ENCODE peak calls at places on chromosomes 11 and 22, in six cellular contexts. W, F, O, C, L and N are unnamed samples.

GRCh38 chr22:22848364-22848866 is 39.2 kb upstream of the IGLL5 start:
- DNase-seq in L (peak), O (peak), C (no peak), F (no peak), W (peak), N (no peak)

GRCh38 chr11:64874308-64874707 is 4.1 kb downstream of the EHD1 start:
- DNase-seq in F (no peak), C (no peak), W (peak), O (no peak), L (no peak), N (no peak)

GRCh38 chr22:42343551-42344081 is 73.2 kb upstream of the TCF20 start:
- DNase-seq in O (no peak), F (no peak), C (no peak), L (peak), W (peak), N (peak)

GRCh38 chr22:38110863-38111852 is 674 bp upstream of the BAIAP2L2 start:
- DNase-seq in W (no peak), C (no peak), L (no peak), F (no peak), O (no peak), N (no peak)

GRCh38 chr22:24402460-24403192 is 24.8 kb upstream of the ADORA2A start:
- DNase-seq in W (no peak), C (peak), L (no peak), F (peak), O (no peak), N (peak)

GRCh38 chr11:27089746-27090145 is 49.1 kb downstream of the BBOX1 start:
- DNase-seq in O (no peak), L (no peak), C (no peak), W (no peak), F (no peak), N (no peak)

GRCh38 chr11:1503708-1504104 is 17.1 kb upstream of the MOB2 start:
- DNase-seq in F (no peak), L (no peak), O (no peak), W (no peak), C (no peak), N (no peak)

GRCh38 chr11:111835665-111836064 is 35.7 kb downstream of the ALG9 start:
- DNase-seq in L (no peak), C (no peak), F (no peak), O (no peak), W (no peak), N (no peak)

GRCh38 chr11:11022126-11022730 is 164.4 kb upstream of the ZBED5 start:
- DNase-seq in F (no peak), C (no peak), L (no peak), W (no peak), O (peak), N (peak)

GRCh38 chr11:117663826-117664225 is 133.2 kb downstream of the DSCAML1 start:
- DNase-seq in O (no peak), L (no peak), C (no peak), F (no peak), W (no peak), N (no peak)

GRCh38 chr11:47186937-47187681 is 875 bp upstream of the PACSIN3 start:
- DNase-seq in C (no peak), L (peak), O (peak), F (no peak), W (no peak), N (peak)

GRCh38 chr11:58618215-58618614 is 4.2 kb upstream of the CNTF start:
- DNase-seq in F (no peak), W (no peak), C (no peak), O (no peak), L (no peak), N (no peak)

GRCh38 chr11:43687120-43687791 is 6.7 kb downstream of the HSD17B12 start:
- DNase-seq in O (no peak), F (peak), L (no peak), W (no peak), C (no peak), N (no peak)

GRCh38 chr11:108199446-108200321 is 22.8 kb downstream of the NPAT start:
- DNase-seq in C (peak), W (no peak), F (no peak), O (no peak), L (no peak), N (no peak)

GRCh38 chr11:62931501-62932278 is 10.5 kb upstream of the CHRM1 start:
- DNase-seq in F (no peak), C (no peak), W (no peak), O (no peak), L (no peak), N (no peak)

GRCh38 chr22:27377501-27377900 is 424.1 kb downstream of the MN1 start:
- DNase-seq in O (no peak), F (no peak), W (no peak), L (no peak), C (no peak), N (peak)

GRCh38 chr11:44632466-44633123 is 67.1 kb downstream of the CD82 start:
- DNase-seq in F (no peak), L (no peak), O (peak), C (no peak), W (no peak), N (peak)

GRCh38 chr11:14148653-14149273 is 186.2 kb downstream of the SPON1 start:
- DNase-seq in O (peak), L (peak), F (no peak), W (no peak), C (peak), N (peak)

GRCh38 chr11:124893781-124894401 is 3.8 kb downstream of the ROBO4 start:
- DNase-seq in L (no peak), F (no peak), O (peak), W (no peak), C (no peak), N (no peak)

GRCh38 chr11:121059605-121060004 is 35.7 kb downstream of the TBCEL start:
- DNase-seq in W (no peak), F (no peak), C (no peak), L (no peak), O (no peak), N (peak)

GRCh38 chr11:102155676-102156075 is 45.4 kb downstream of the YAP1 start:
- DNase-seq in W (no peak), F (no peak), L (no peak), C (no peak), O (no peak), N (no peak)

GRCh38 chr11:73242291-73243092 is 24.4 kb downstream of the P2RY2 start:
- DNase-seq in O (peak), C (peak), L (peak), W (peak), F (no peak), N (peak)

GRCh38 chr22:32781695-32782094 is 19.8 kb upstream of the TIMP3 start:
- DNase-seq in C (no peak), F (no peak), W (no peak), L (no peak), O (no peak), N (no peak)

GRCh38 chr11:125947419-125948277 is 1.8 kb downstream of the VSIG10L2 start:
- DNase-seq in O (no peak), F (no peak), W (no peak), L (no peak), C (no peak), N (no peak)

GRCh38 chr11:95925011-95925410 is 1.1 kb upstream of the MTMR2 start:
- DNase-seq in C (no peak), O (no peak), W (no peak), F (no peak), L (no peak), N (peak)

GRCh38 chr11:116852261-116853125 is 15.1 kb upstream of the APOA1 start:
- DNase-seq in W (no peak), F (no peak), C (peak), L (no peak), O (no peak), N (no peak)

GRCh38 chr22:24003887-24004286 is 1.4 kb downstream of the GSTT4 start:
- DNase-seq in F (no peak), L (no peak), O (no peak), W (no peak), C (no peak), N (no peak)

GRCh38 chr22:37681001-37681424 is 5.1 kb upstream of the NOL12 start:
- DNase-seq in L (no peak), W (no peak), C (peak), O (no peak), F (no peak), N (no peak)

GRCh38 chr11:114348200-114349191 is 51.8 kb downstream of the C11orf71 start:
- DNase-seq in C (peak), O (peak), W (no peak), F (peak), L (no peak), N (peak)

GRCh38 chr11:76615950-76616349 is 54.6 kb downstream of the LRRC32 start:
- DNase-seq in L (no peak), W (no peak), F (no peak), C (no peak), O (no peak), N (no peak)

GRCh38 chr11:93267383-93267782 is 63.2 kb upstream of the DEUP1 start:
- DNase-seq in O (no peak), F (no peak), W (no peak), L (no peak), C (no peak), N (no peak)

GRCh38 chr11:108561535-108561991 is 32.0 kb downstream of the EXPH5 start:
- DNase-seq in F (no peak), L (no peak), O (no peak), C (peak), W (no peak), N (no peak)

GRCh38 chr22:21698430-21699329 is 32.9 kb downstream of the PPIL2 start:
- DNase-seq in W (no peak), C (peak), O (no peak), F (no peak), L (no peak), N (no peak)

GRCh38 chr11:78810489-78811090 is 235.9 kb upstream of the NARS2 start:
- DNase-seq in W (no peak), L (peak), F (no peak), O (no peak), C (no peak), N (no peak)

GRCh38 chr11:68269414-68270081 is 2.2 kb downstream of the C11orf24 start:
- DNase-seq in W (no peak), O (no peak), L (no peak), F (no peak), C (peak), N (no peak)

GRCh38 chr22:37202001-37202555 is 10.2 kb downstream of the SSTR3 start:
- DNase-seq in W (no peak), C (no peak), O (no peak), F (no peak), L (no peak), N (no peak)

GRCh38 chr22:20549232-20549841 is 41.9 kb downstream of the MED15 start:
- DNase-seq in L (no peak), W (peak), C (no peak), F (no peak), O (peak), N (no peak)

GRCh38 chr22:44926124-44926475 is 83.7 kb downstream of the PHF21B start:
- DNase-seq in W (no peak), F (no peak), L (no peak), C (no peak), O (no peak), N (no peak)